ENCODE peak calls at places on chromosomes 13 and 19, in seven cellular contexts. T is GM23248, C is OCI-LY7, F is PC-3, K is HCT116, Q is neural progenitor cell, M is MM.1S. B is an unnamed sample.

GRCh38 chr13:111917086-111917485 is 149.9 kb upstream of the SOX1 start:
- DNase-seq in T (no peak), C (no peak), F (no peak), K (no peak), Q (no peak), M (no peak), B (no peak)

GRCh38 chr19:6212403-6213265 is 67.1 kb downstream of the MLLT1 start:
- DNase-seq in T (no peak), C (no peak), F (no peak), K (no peak), Q (no peak), M (no peak), B (peak)

GRCh38 chr19:33580026-33580644 is 41.6 kb upstream of the CHST8 start:
- DNase-seq in T (peak), C (no peak), F (peak), K (no peak), Q (no peak), M (no peak), B (peak)

GRCh38 chr13:84413016-84413415 is 530.7 kb upstream of the SLITRK1 start:
- DNase-seq in T (no peak), C (no peak), F (peak), K (no peak), Q (no peak), M (no peak), B (no peak)

GRCh38 chr13:92537485-92537884 is 689.1 kb upstream of the GPC6 start:
- DNase-seq in T (no peak), C (no peak), F (no peak), K (no peak), Q (no peak), M (no peak), B (peak)

GRCh38 chr13:20828540-20829364 is 55.0 kb upstream of the EEF1AKMT1 start:
- DNase-seq in T (peak), C (peak), F (peak), K (peak), Q (peak), M (peak), B (peak)

GRCh38 chr19:56120371-56121179 is 520 bp downstream of the ZNF787 start:
- DNase-seq in T (peak), C (peak), F (peak), K (peak), Q (peak), M (peak), B (peak)

GRCh38 chr19:35346193-35347052 is 1.3 kb upstream of the FFAR1 start:
- DNase-seq in T (no peak), C (peak), F (no peak), K (no peak), Q (no peak), M (no peak), B (no peak)

GRCh38 chr13:21256351-21256761 is 79.9 kb downstream of the MRPL57 start:
- DNase-seq in T (no peak), C (no peak), F (no peak), K (no peak), Q (no peak), M (peak), B (no peak)

GRCh38 chr13:22801402-22802003 is 379.3 kb upstream of the SGCG start:
- DNase-seq in T (peak), C (peak), F (no peak), K (no peak), Q (peak), M (no peak), B (peak)

GRCh38 chr13:95254341-95254740 is 46.9 kb downstream of the ABCC4 start:
- DNase-seq in T (peak), C (no peak), F (peak), K (peak), Q (no peak), M (no peak), B (no peak)

GRCh38 chr19:6065685-6066365 is 44.5 kb downstream of the RFX2 start:
- DNase-seq in T (peak), C (no peak), F (peak), K (no peak), Q (no peak), M (no peak), B (peak)

GRCh38 chr13:49585220-49586157 is at the start of gene RCBTB1:
- DNase-seq in T (peak), C (peak), F (peak), K (peak), Q (peak), M (peak), B (peak)

DNA sequence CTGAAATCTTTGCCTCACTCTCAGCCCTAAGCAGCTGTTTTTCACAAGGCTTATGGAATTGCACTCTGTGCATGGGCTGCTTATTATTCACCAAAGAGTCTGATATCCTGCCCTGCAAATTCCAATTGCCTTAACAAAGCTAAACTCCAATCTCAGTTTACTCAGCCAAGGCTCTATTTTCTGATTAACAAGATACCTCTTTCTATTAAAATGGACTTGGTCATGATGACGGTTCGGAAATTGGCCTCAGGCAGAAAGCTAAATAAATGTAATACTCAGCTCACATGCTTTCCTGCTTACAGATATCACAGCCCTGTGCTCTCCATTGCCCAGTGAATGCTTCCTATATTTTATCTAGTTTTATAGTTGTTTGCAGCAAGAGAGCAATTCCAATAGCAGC is 1270.8 kb downstream of the PCDH9 start:
- DNase-seq in T (peak), C (no peak), F (peak), K (no peak), Q (no peak), M (no peak), B (no peak)
- TF ChIP-seq EZH2phosphoT487 in T (no peak), C (no peak), F (no peak), K (no peak), Q (no peak), M (no peak), B (no peak)

DNA sequence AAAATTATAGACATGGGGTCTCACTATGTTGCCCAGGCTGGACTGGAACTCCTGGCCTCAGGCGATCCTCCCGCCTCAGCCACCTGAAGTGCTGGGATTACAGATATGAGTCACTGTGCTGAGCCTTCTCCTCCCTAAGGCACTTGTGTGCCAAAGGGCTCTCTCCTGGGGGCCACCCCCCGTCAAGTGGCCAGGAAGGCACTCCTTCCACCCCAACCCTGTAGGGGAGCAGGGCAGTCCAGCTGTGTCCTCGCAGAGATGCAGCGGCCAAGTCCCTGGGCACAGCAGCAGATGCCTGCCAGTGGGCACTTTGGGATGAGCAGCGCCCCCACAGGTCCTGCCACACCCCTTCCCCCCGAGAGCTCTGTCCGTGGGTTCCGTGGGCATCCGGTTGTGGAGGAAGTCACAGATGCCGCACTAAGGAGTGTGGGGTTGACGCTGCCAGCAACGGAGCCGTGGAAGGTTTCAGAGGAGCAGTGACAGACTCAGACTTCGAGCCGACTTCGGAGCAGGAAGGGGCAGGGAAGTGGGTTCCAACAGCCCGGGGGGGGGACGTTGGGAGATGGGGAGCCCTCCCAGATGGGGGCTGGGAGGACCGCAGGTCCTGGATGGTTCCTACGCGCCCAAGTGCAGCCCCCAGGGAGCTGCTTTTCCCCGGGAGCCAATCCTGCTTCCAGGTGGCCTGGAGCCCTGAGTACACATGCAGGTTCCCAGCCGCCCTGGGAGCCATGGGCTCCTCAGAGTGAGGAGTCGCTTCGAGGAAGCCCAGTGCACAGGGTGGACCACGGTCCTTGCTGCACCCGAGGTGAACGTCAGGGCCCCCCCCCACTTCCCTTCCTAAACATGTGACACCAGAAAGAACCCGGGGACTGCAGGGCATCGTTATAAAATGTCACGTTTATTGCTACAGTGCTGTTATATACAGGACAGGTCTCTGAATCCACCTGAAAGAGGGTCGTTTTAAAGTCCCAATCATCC is 3.4 kb upstream of the UQCR11 start:
- DNase-seq in T (peak), C (peak), F (peak), K (no peak), Q (no peak), M (no peak), B (no peak)
- H3K27ac ChIP-seq in T (no peak), C (peak), F (no peak), K (peak), Q (peak), M (no peak), B (no peak)

GRCh38 chr13:27797228-27797624 is 4.9 kb downstream of the GSX1 start:
- DNase-seq in T (peak), C (no peak), F (peak), K (no peak), Q (peak), M (no peak), B (peak)
- H3K4me2 ChIP-seq in T (no peak), C (no peak), F (peak), K (no peak), Q (peak), M (no peak), B (peak)

DNA sequence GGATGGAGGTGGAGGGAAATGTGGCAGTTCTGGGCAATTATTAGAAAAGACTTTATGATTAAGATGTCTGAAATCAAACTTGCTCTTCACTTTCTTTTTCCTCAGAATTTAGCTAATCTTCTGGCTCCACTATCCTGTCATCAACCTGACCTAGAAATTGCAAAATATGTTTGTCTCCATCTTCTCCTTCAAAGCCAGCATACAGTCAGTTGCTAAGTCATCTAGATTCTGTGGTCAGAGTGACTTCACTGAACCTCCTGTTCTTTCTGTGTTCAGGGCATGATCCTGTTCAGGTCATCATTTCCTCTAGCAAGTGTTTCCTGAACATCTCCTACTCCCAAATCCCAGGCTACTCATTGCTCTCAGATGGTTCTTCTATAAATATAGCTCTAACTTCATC is 10.8 kb upstream of the CCNA1 start:
- DNase-seq in T (peak), C (no peak), F (peak), K (no peak), Q (no peak), M (no peak), B (no peak)
- TF ChIP-seq EZH2phosphoT487 in T (no peak), C (no peak), F (no peak), K (no peak), Q (no peak), M (no peak), B (no peak)

GRCh38 chr19:17841810-17842662 is 5.7 kb downstream of the JAK3 start:
- DNase-seq in T (peak), C (peak), F (peak), K (peak), Q (peak), M (no peak), B (peak)
- H3K27ac ChIP-seq in T (no peak), C (no peak), F (peak), K (peak), Q (no peak), M (no peak), B (no peak)

B was measured in hepatocyte.